ENCODE peak calls at places on chromosomes 4 and X, in ten cellular contexts. L is effector memory CD4-positive, alpha-beta T cell; M is A549; A is CD4-positive, alpha-beta memory T cell; E is GM12878; Z is tibial nerve; H is uterus; Y is right lobe of liver; X is GM23248; R is lung. U is an unnamed sample. For H3K4me1 and H3K9me3, the result is how much of the 10 kb centered on the place peaks cover.

GRCh38 chr4:87119965-87120364 is 100.5 kb downstream of the KLHL8 start:
- DNase-seq in L (no peak), A (no peak), E (peak), Z (no peak), X (no peak), H (no peak), R (no peak), Y (no peak), M (no peak), U (no peak)

GRCh38 chrX:120664081-120664480 is 34.2 kb upstream of the C1GALT1C1 start:
- DNase-seq in L (no peak), Z (no peak), R (no peak), X (peak), Y (no peak), M (no peak), E (no peak), A (peak), H (no peak), U (no peak)

GRCh38 chrX:76850851-76851250 is 423.3 kb downstream of the MAGEE1 start:
- DNase-seq in H (no peak), Y (no peak), R (no peak), Z (no peak), M (no peak), L (no peak), E (no peak), A (no peak), X (peak), U (no peak)

GRCh38 chr4:70958681-70959080 is 34.8 kb upstream of the DCK start:
- DNase-seq in M (no peak), L (no peak), R (no peak), E (no peak), X (peak), A (no peak), H (no peak), Y (no peak), Z (no peak), U (no peak)

GRCh38 chrX:2627272-2627867 is 63.7 kb upstream of the CD99 start:
- DNase-seq in Z (peak), L (peak), A (peak), Y (no peak), M (peak), X (peak), H (no peak), R (no peak), E (no peak), U (peak)

GRCh38 chr4:162838671-162839070 is 328.0 kb downstream of the NAF1 start:
- DNase-seq in M (no peak), Y (no peak), A (no peak), R (no peak), L (no peak), X (no peak), H (no peak), Z (no peak), E (no peak), U (no peak)

GRCh38 chr4:87077834-87078585 is 142.4 kb downstream of the KLHL8 start:
- DNase-seq in X (peak), A (no peak), Y (no peak), M (no peak), H (no peak), R (no peak), Z (no peak), L (no peak), E (no peak), U (no peak)

GRCh38 chr4:126404549-126404948 is 1089.8 kb downstream of the FAT4 start:
- DNase-seq in Y (no peak), H (no peak), E (no peak), M (no peak), Z (no peak), R (no peak), L (no peak), X (peak), A (no peak), U (no peak)

GRCh38 chr4:1748465-1748995 is 27.2 kb downstream of the TACC3 start:
- DNase-seq in Z (peak), H (peak), R (peak), E (no peak), A (peak), M (peak), L (peak), X (peak), Y (peak), U (no peak)

GRCh38 chr4:184811484-184812180 is 14.1 kb downstream of the ACSL1 start:
- DNase-seq in R (no peak), Y (no peak), L (no peak), Z (no peak), X (no peak), E (no peak), A (no peak), H (peak), M (no peak), U (peak)

GRCh38 chr4:1167244-1167949 is 5.0 kb downstream of the SPON2 start:
- DNase-seq in H (peak), M (peak), X (peak), Z (peak), R (peak), E (peak), L (peak), A (peak), Y (peak), U (peak)

GRCh38 chrX:27751976-27752375 is 55.8 kb upstream of the MAGEB10 start:
- DNase-seq in H (no peak), Z (no peak), E (no peak), A (no peak), L (no peak), Y (no peak), R (no peak), X (no peak), M (no peak), U (no peak)

GRCh38 chrX:154824638-154825037 is 9.8 kb downstream of the SMIM9 start:
- DNase-seq in H (no peak), A (no peak), L (no peak), M (no peak), Z (no peak), X (no peak), Y (no peak), R (no peak), E (no peak), U (no peak)

GRCh38 chr4:185243879-185244278 is 34.5 kb downstream of the SNX25 start:
- DNase-seq in R (no peak), X (no peak), A (no peak), M (no peak), L (no peak), H (no peak), E (no peak), Y (no peak), Z (no peak), U (no peak)

GRCh38 chr4:6782846-6783110 is 251 bp downstream of the KIAA0232 start:
- DNase-seq in A (no peak), Y (no peak), E (no peak), L (no peak), H (no peak), Z (no peak), M (peak), R (no peak), X (no peak), U (no peak)

GRCh38 chr4:6779667-6780565 is 2.6 kb upstream of the KIAA0232 start:
- DNase-seq in L (no peak), M (no peak), R (no peak), E (no peak), Y (peak), A (no peak), X (peak), H (peak), Z (no peak), U (no peak)

GRCh38 chr4:6782147-6782845 is at the start of gene KIAA0232:
- DNase-seq in R (peak), Z (peak), A (peak), E (peak), X (peak), L (peak), H (peak), Y (peak), M (peak), U (peak)

GRCh38 chr4:6781113-6781512 is 1.4 kb upstream of the KIAA0232 start:
- DNase-seq in H (peak), E (no peak), M (no peak), R (no peak), A (no peak), X (no peak), Z (no peak), Y (peak), L (no peak), U (peak)

GRCh38 chr4:6781561-6781960 is 966 bp upstream of the KIAA0232 start:
- DNase-seq in H (peak), R (no peak), Z (no peak), L (no peak), E (no peak), M (no peak), Y (peak), X (no peak), A (no peak), U (no peak)
- H3K4me1 ChIP-seq in H (under half), R (under half), Z (under half), L (under half), E (under half), M (under half), Y (under half), X (under half), A (under half), U (half or more)

GRCh38 chrX:40012039-40012799 is 85.5 kb downstream of the BCOR start:
- DNase-seq in L (no peak), E (no peak), A (no peak), M (no peak), X (peak), Z (peak), Y (peak), R (no peak), H (peak), U (peak)

GRCh38 chrX:40015693-40016092 is 82.1 kb downstream of the BCOR start:
- DNase-seq in H (no peak), E (no peak), R (no peak), Y (no peak), L (no peak), Z (no peak), X (no peak), M (no peak), A (no peak), U (no peak)

GRCh38 chrX:40011483-40012038 is 86.2 kb downstream of the BCOR start:
- DNase-seq in R (no peak), Z (no peak), L (no peak), Y (no peak), H (no peak), A (no peak), X (no peak), M (no peak), E (no peak), U (no peak)

GRCh38 chrX:40010550-40011364 is 87.0 kb downstream of the BCOR start:
- DNase-seq in X (no peak), H (no peak), M (no peak), E (no peak), R (no peak), L (no peak), Y (no peak), A (no peak), Z (no peak), U (no peak)

GRCh38 chrX:40012800-40013682 is 84.7 kb downstream of the BCOR start:
- DNase-seq in M (peak), Y (peak), Z (peak), R (peak), H (peak), A (no peak), E (no peak), L (peak), X (peak), U (peak)
- H3K9me3 ChIP-seq in M (under half), Y (under half), Z (under half), R (under half), H (under half), A (under half), E (under half), L (under half), X (under half), U (under half)

GRCh38 chr4:2847297-2847871 is 3.7 kb downstream of the ADD1 start:
- DNase-seq in R (no peak), H (no peak), A (no peak), X (no peak), L (no peak), Y (no peak), E (no peak), Z (no peak), M (no peak), U (no peak)
- H3K4me1 ChIP-seq in R (under half), H (under half), A (half or more), X (under half), L (under half), Y (under half), E (half or more), Z (half or more), M (under half), U (under half)

GRCh38 chr4:32025840-32026459 is 1305.8 kb downstream of the PCDH7 start:
- DNase-seq in Z (no peak), X (no peak), A (no peak), H (no peak), R (no peak), E (no peak), L (no peak), M (peak), Y (no peak), U (no peak)
- H3K9me3 ChIP-seq in Z (under half), X (under half), A (under half), H (under half), R (under half), E (under half), L (under half), M (under half), Y (under half), U (under half)

GRCh38 chr4:5707366-5708133 is 809 bp downstream of the EVC2 start:
- DNase-seq in X (no peak), R (no peak), Z (no peak), Y (no peak), L (no peak), A (no peak), M (no peak), H (no peak), E (no peak), U (no peak)
- H3K4me1 ChIP-seq in X (under half), R (under half), Z (under half), Y (under half), L (under half), A (under half), M (under half), H (under half), E (under half), U (under half)

GRCh38 chrX:51641421-51642021 is 22.8 kb upstream of the CENPVL3 start:
- DNase-seq in Y (no peak), R (no peak), L (no peak), E (no peak), M (peak), H (no peak), X (peak), Z (peak), A (peak), U (no peak)
- H3K9me3 ChIP-seq in Y (under half), R (under half), L (under half), E (under half), M (under half), H (under half), X (under half), Z (under half), A (under half), U (under half)